ENCODE peak calls at places on chromosomes 1 and 21, in eight cellular contexts. C is mammary epithelial cell, U is Panc1, Y is bronchial epithelial cell, K is IMR-90, S is aorta, H is mucosa of descending colon, T is GM12864. B is an unnamed sample.

GRCh38 chr1:153717330-153717729 is 10.5 kb upstream of the INTS3 start:
- DNase-seq in C (no peak), U (no peak), Y (no peak), K (no peak), S (no peak), H (no peak), T (no peak), B (no peak)

GRCh38 chr1:188642585-188643168 is 1813.9 kb downstream of the PLA2G4A start:
- DNase-seq in C (no peak), U (no peak), Y (peak), K (no peak), S (no peak), H (no peak), T (no peak), B (no peak)

GRCh38 chr1:40692429-40692905 is 963 bp downstream of the NFYC start:
- DNase-seq in C (no peak), U (no peak), Y (no peak), K (peak), S (no peak), H (no peak), T (no peak), B (no peak)

GRCh38 chr1:223844521-223844961 is 1.2 kb downstream of the TP53BP2 start:
- DNase-seq in C (no peak), U (no peak), Y (peak), K (no peak), S (no peak), H (no peak), T (no peak), B (no peak)

GRCh38 chr21:38258803-38259485 is 2.2 kb downstream of the KCNJ15 start:
- DNase-seq in C (no peak), U (no peak), Y (peak), K (peak), S (no peak), H (no peak), T (no peak), B (no peak)

GRCh38 chr1:30868833-30869435 is 39.6 kb downstream of the SDC3 start:
- DNase-seq in C (no peak), U (no peak), Y (no peak), K (no peak), S (no peak), H (no peak), T (no peak), B (no peak)

GRCh38 chr1:28112388-28113311 is 24.2 kb upstream of the EYA3 start:
- DNase-seq in C (peak), U (no peak), Y (peak), K (peak), S (no peak), H (no peak), T (no peak), B (no peak)

GRCh38 chr1:27832762-27833161 is 2.2 kb downstream of the PPP1R8 start:
- DNase-seq in C (peak), U (no peak), Y (peak), K (peak), S (no peak), H (no peak), T (no peak), B (peak)

GRCh38 chr1:27405074-27405473 is 12.7 kb downstream of the GPR3 start:
- DNase-seq in C (peak), U (no peak), Y (no peak), K (peak), S (peak), H (no peak), T (no peak), B (no peak)

DNA sequence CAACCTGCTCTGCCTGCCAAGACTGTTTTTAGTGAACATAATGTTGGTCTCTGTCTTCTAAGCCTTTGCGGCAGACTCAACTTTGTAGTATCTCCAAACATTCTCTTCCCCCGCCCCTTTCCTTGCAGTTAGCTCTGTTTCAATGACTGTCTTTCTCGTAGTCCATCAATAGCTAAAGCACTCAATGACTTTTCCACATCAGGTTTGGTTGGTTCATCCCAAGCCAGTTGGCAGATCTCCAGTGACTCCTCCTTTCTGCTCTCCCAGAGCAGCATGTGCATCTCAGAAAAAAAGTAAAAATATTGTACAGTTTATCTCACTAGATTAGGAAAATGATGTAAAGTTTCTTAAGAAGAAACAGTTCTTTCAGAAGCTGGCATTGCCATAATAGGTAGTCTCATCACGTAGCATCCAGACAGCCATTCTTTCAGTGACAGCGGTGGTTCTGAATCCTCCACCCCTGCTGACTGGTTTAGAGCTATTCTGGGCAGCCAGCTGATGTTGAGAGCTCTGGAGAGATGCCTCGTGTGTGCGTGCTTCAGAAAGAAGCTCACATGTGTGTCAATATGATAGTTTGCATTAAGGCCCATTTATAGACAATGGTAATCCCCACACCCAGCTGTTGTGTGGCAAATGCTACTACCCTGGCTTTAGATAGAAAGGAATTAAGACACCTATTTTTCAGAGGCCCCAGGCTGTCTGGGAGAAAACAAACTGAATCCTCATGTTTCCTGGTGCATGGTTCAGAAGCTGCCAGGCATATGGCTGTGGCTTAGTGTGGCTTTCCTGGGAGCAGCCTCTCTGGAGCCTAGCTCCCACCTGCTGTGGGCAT is 53.2 kb downstream of the CNN3 start:
- DNase-seq in C (no peak), U (no peak), Y (peak), K (peak), S (no peak), H (no peak), T (no peak), B (no peak)
- H3K4me3 ChIP-seq in C (no peak), U (no peak), Y (no peak), K (no peak), S (no peak), H (no peak), T (no peak), B (no peak)

GRCh38 chr21:31872452-31873274 is at the start of gene HUNK:
- DNase-seq in C (peak), U (no peak), Y (no peak), K (peak), S (peak), H (peak), T (no peak), B (no peak)
- H3K4me3 ChIP-seq in C (peak), U (peak), Y (peak), K (peak), S (peak), H (peak), T (no peak), B (peak)

GRCh38 chr1:59833991-59834390 is 19.2 kb downstream of the HOOK1 start:
- DNase-seq in C (peak), U (no peak), Y (peak), K (no peak), S (no peak), H (no peak), T (no peak), B (no peak)
- H3K4me3 ChIP-seq in C (no peak), U (no peak), Y (no peak), K (no peak), S (no peak), H (no peak), T (no peak), B (no peak)

GRCh38 chr1:209202826-209203439 is 380.6 kb upstream of the CAMK1G start:
- DNase-seq in C (peak), U (peak), Y (peak), K (peak), S (no peak), H (no peak), T (peak), B (no peak)

GRCh38 chr1:209208648-209209047 is 374.9 kb upstream of the CAMK1G start:
- DNase-seq in C (peak), U (no peak), Y (peak), K (no peak), S (no peak), H (no peak), T (no peak), B (no peak)

GRCh38 chr1:209205039-209205438 is 378.5 kb upstream of the CAMK1G start:
- DNase-seq in C (no peak), U (no peak), Y (no peak), K (no peak), S (no peak), H (no peak), T (no peak), B (no peak)

GRCh38 chr1:209207701-209208286 is 375.7 kb upstream of the CAMK1G start:
- DNase-seq in C (peak), U (no peak), Y (peak), K (peak), S (peak), H (peak), T (peak), B (no peak)

DNA sequence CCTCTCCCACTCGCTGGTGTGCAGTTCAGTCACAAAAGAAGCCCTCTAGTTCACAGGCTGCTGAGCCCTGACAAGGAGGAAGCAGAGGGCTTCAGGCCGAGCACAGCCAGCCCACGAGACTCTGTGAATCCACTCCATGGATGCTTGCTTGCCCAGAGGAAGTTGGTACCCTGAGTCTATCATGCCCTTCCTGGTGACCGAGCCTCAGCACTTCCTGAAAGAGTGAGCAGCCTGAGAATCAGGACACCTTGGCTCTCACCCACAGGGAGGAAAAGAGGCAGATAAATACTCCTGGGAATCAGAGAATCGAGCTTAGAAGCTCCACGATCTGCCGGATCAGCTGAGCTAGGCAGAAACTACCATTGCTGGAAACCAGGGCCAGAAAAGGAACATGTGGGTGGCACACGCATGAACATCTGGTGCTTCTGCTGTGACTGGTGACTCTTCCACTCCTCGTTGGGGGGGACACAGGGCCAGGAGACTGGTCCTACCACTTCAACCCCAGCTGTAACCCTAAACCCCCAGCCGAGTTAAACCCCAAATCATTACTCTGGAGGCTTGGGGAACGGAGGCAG is 376.3 kb upstream of the CAMK1G start:
- DNase-seq in C (no peak), U (no peak), Y (no peak), K (no peak), S (no peak), H (no peak), T (no peak), B (no peak)
- H3K4me3 ChIP-seq in C (no peak), U (peak), Y (peak), K (no peak), S (no peak), H (no peak), T (no peak), B (no peak)

GRCh38 chr1:178488393-178488792 is 8.4 kb downstream of the CLEC20A start:
- DNase-seq in C (no peak), U (no peak), Y (no peak), K (no peak), S (no peak), H (no peak), T (no peak), B (no peak)

GRCh38 chr1:178485467-178486098 is 11.2 kb downstream of the CLEC20A start:
- DNase-seq in C (no peak), U (no peak), Y (no peak), K (no peak), S (no peak), H (no peak), T (no peak), B (no peak)

GRCh38 chr1:178489399-178489798 is 7.4 kb downstream of the CLEC20A start:
- DNase-seq in C (no peak), U (no peak), Y (no peak), K (no peak), S (no peak), H (no peak), T (no peak), B (no peak)

GRCh38 chr1:178486100-178487069 is 10.4 kb downstream of the CLEC20A start:
- DNase-seq in C (no peak), U (no peak), Y (no peak), K (no peak), S (no peak), H (no peak), T (no peak), B (no peak)

GRCh38 chr1:178487070-178487615 is 9.6 kb downstream of the CLEC20A start:
- DNase-seq in C (no peak), U (no peak), Y (no peak), K (no peak), S (no peak), H (no peak), T (no peak), B (no peak)
- H3K4me3 ChIP-seq in C (no peak), U (no peak), Y (peak), K (no peak), S (peak), H (no peak), T (no peak), B (no peak)

GRCh38 chr1:173407846-173408245 is 69.3 kb upstream of the PRDX6 start:
- DNase-seq in C (no peak), U (no peak), Y (no peak), K (no peak), S (no peak), H (no peak), T (no peak), B (no peak)

GRCh38 chr1:173410794-173411236 is 66.3 kb upstream of the PRDX6 start:
- DNase-seq in C (no peak), U (no peak), Y (no peak), K (no peak), S (no peak), H (no peak), T (peak), B (no peak)

GRCh38 chr1:173410133-173410793 is 66.9 kb upstream of the PRDX6 start:
- DNase-seq in C (no peak), U (no peak), Y (no peak), K (peak), S (no peak), H (no peak), T (no peak), B (no peak)

GRCh38 chr1:173408886-173409285 is 68.2 kb upstream of the PRDX6 start:
- DNase-seq in C (no peak), U (no peak), Y (no peak), K (no peak), S (no peak), H (no peak), T (no peak), B (no peak)

DNA sequence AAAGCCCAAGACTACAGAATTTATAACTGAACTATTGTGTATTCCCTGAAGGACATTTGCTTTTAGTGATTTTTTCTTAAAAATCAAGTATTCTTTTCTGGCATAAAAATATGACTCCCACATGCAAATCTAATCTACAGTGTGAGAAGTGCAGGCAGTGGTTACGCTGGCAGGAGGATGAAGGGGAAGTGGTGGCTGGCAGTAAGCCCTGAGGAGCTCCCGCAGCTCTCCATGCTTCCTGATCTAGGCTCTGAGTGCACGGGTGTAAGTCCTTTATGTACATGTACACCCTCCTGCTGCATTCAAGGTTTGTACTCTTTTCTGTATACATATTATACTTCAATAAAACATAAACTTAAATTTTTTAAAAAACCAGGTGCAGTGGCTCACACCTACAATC is 67.5 kb upstream of the PRDX6 start:
- DNase-seq in C (peak), U (no peak), Y (no peak), K (peak), S (no peak), H (no peak), T (no peak), B (no peak)
- H3K4me3 ChIP-seq in C (no peak), U (no peak), Y (no peak), K (no peak), S (no peak), H (no peak), T (peak), B (no peak)

GRCh38 chr1:219177363-219177762 is 3.7 kb downstream of the LYPLAL1 start:
- DNase-seq in C (peak), U (no peak), Y (peak), K (no peak), S (no peak), H (no peak), T (no peak), B (no peak)
- H3K4me3 ChIP-seq in C (no peak), U (no peak), Y (no peak), K (no peak), S (no peak), H (no peak), T (peak), B (no peak)

GRCh38 chr1:227544677-227545076 is 18.7 kb upstream of the ZNF678 start:
- DNase-seq in C (no peak), U (no peak), Y (no peak), K (no peak), S (peak), H (peak), T (no peak), B (no peak)

GRCh38 chr1:227541796-227542152 is 21.6 kb upstream of the ZNF678 start:
- DNase-seq in C (no peak), U (no peak), Y (no peak), K (no peak), S (no peak), H (peak), T (no peak), B (no peak)

GRCh38 chr1:227544067-227544655 is 19.2 kb upstream of the ZNF678 start:
- DNase-seq in C (no peak), U (no peak), Y (no peak), K (no peak), S (peak), H (peak), T (no peak), B (no peak)

GRCh38 chr1:227542153-227543120 is 20.9 kb upstream of the ZNF678 start:
- DNase-seq in C (peak), U (no peak), Y (peak), K (peak), S (peak), H (peak), T (peak), B (peak)

DNA sequence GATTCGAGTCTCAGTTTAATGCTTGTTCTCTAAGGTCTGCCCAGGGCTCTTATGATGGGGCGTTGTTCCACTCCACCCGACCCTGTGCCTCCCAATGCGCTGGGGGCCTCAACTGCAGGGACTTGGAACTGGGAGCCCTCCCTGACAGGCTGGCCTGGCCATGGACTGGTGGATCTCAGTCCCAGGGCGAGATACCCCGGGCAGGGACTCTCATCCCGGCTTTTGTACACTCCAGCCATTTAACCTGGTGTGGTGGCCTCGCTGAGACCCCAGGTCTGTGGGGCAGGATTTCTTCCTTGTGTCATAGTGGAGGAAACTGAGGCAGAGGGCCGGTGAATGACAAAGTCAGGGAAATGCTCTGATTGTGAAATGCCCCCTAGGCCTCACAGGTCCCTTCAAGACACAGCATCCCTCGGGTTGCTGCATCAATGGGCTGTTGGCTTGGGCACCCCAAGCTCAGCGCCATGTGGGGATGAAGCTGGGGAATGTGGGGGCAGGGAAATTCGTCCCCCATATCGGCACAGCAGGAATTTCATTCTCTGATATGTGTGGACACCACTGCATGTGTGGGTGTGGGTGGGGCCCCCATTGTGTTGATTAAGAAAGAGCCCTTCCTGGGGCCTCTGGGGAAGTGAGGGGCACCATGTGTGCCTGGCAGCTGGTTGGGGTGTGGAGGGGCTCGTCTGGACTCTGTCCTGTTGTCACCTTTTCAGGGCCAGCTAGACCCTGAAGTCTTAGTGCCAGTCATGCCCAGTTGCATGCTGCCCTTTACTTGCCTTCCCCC is 19.9 kb upstream of the ZNF678 start:
- DNase-seq in C (no peak), U (no peak), Y (no peak), K (no peak), S (peak), H (peak), T (no peak), B (no peak)
- H3K4me3 ChIP-seq in C (no peak), U (no peak), Y (no peak), K (no peak), S (no peak), H (no peak), T (no peak), B (no peak)

B was measured in BJ.